ENCODE peak calls at places on chromosomes 16 and 17, in six cellular contexts. A, Z, D, X, O and M are unnamed samples.

GRCh38 chr16:26816885-26817571 is 249.7 kb upstream of the C16orf82 start:
- DNase-seq in A (no peak), Z (peak; percentile 37), D (no peak), X (no peak), O (no peak), M (no peak)

GRCh38 chr17:41404024-41404651 is 6.7 kb upstream of the KRT31 start:
- DNase-seq in A (peak; percentile 100), Z (peak; percentile 97), D (peak; percentile 96), X (peak; percentile 3), O (no peak), M (no peak)

GRCh38 chr17:3750296-3750695 is 26.6 kb downstream of the HASPIN start:
- DNase-seq in A (no peak), Z (no peak), D (no peak), X (no peak), O (no peak), M (no peak)

GRCh38 chr17:29625037-29625750 is 2.5 kb upstream of the CORO6 start:
- DNase-seq in A (no peak), Z (peak; percentile 35), D (no peak), X (no peak), O (no peak), M (no peak)

GRCh38 chr16:23348579-23349469 is 46.7 kb downstream of the SCNN1B start:
- DNase-seq in A (no peak), Z (no peak), D (no peak), X (no peak), O (no peak), M (no peak)

GRCh38 chr16:20866161-20866772 is 33.9 kb downstream of the DCUN1D3 start:
- DNase-seq in A (peak; percentile 88), Z (peak; percentile 87), D (peak; percentile 81), X (no peak), O (no peak), M (no peak)

GRCh38 chr16:30875881-30876791 is 17.7 kb downstream of the BCL7C start:
- DNase-seq in A (no peak), Z (peak; percentile 26), D (no peak), X (no peak), O (no peak), M (peak; percentile 30)

GRCh38 chr16:81357711-81358270 is 43.0 kb downstream of the GAN start:
- DNase-seq in A (no peak), Z (no peak), D (no peak), X (no peak), O (no peak), M (no peak)

GRCh38 chr16:87241135-87241771 is 75.9 kb downstream of the C16orf95 start:
- DNase-seq in A (no peak), Z (no peak), D (no peak), X (no peak), O (no peak), M (no peak)

GRCh38 chr17:4116516-4116915 is 26.3 kb downstream of the ZZEF1 start:
- DNase-seq in A (no peak), Z (no peak), D (no peak), X (no peak), O (no peak), M (no peak)

GRCh38 chr17:79844869-79845600 is 5.8 kb upstream of the CBX4 start:
- DNase-seq in A (no peak), Z (no peak), D (no peak), X (peak; percentile 31), O (peak; percentile 82), M (peak; percentile 59)

GRCh38 chr17:71600137-71600789 is 520.6 kb upstream of the SOX9 start:
- DNase-seq in A (no peak), Z (peak; percentile 7), D (no peak), X (no peak), O (no peak), M (no peak)

GRCh38 chr17:17341452-17341851 is 38.3 kb downstream of the NT5M start:
- DNase-seq in A (no peak), Z (no peak), D (no peak), X (no peak), O (no peak), M (no peak)

GRCh38 chr17:79400989-79401703 is 209.7 kb downstream of the RBFOX3 start:
- DNase-seq in A (peak; percentile 25), Z (peak; percentile 36), D (peak; percentile 10), X (peak; percentile 66), O (peak; percentile 76), M (peak; percentile 70)

GRCh38 chr16:65658339-65659275 is 536.7 kb upstream of the CDH11 start:
- DNase-seq in A (peak; percentile 95), Z (peak; percentile 86), D (peak; percentile 91), X (no peak), O (no peak), M (no peak)

GRCh38 chr17:51000835-51001638 is 119.6 kb downstream of the SPAG9 start:
- DNase-seq in A (peak; percentile 44), Z (peak; percentile 78), D (peak; percentile 45), X (no peak), O (no peak), M (no peak)

GRCh38 chr16:9647981-9648701 is 534.1 kb downstream of the GRIN2A start:
- DNase-seq in A (peak; percentile 9), Z (no peak), D (no peak), X (no peak), O (no peak), M (no peak)

GRCh38 chr17:35023538-35023937 is 40.0 kb downstream of the RFFL start:
- DNase-seq in A (peak; percentile 90), Z (no peak), D (no peak), X (no peak), O (no peak), M (no peak)

GRCh38 chr16:16021988-16022682 is 72.7 kb downstream of the ABCC1 start:
- DNase-seq in A (peak; percentile 93), Z (peak; percentile 97), D (peak; percentile 90), X (no peak), O (peak; percentile 76), M (no peak)

GRCh38 chr16:3282103-3282746 is 1.1 kb upstream of the ZNF263 start:
- DNase-seq in A (no peak), Z (peak; percentile 69), D (no peak), X (no peak), O (peak; percentile 77), M (no peak)

GRCh38 chr16:5062051-5062450 is 3.7 kb downstream of the C16orf89 start:
- DNase-seq in A (no peak), Z (no peak), D (no peak), X (no peak), O (no peak), M (no peak)

GRCh38 chr16:69187891-69188451 is 1.0 kb downstream of the SNTB2 start:
- DNase-seq in A (peak; percentile 57), Z (no peak), D (no peak), X (peak; percentile 13), O (no peak), M (peak; percentile 30)

GRCh38 chr17:61371606-61372005 is 28.0 kb upstream of the TBX2 start:
- DNase-seq in A (no peak), Z (no peak), D (no peak), X (no peak), O (no peak), M (no peak)

GRCh38 chr16:2841606-2842339 is 11.7 kb downstream of the ZG16B start:
- DNase-seq in A (no peak), Z (no peak), D (no peak), X (no peak), O (no peak), M (peak; percentile 49)

GRCh38 chr17:55705847-55706246 is 16.8 kb downstream of the TMEM100 start:
- DNase-seq in A (peak; percentile 46), Z (no peak), D (no peak), X (no peak), O (no peak), M (no peak)

GRCh38 chr17:74862108-74862901 is 2.6 kb upstream of the GRIN2C start:
- DNase-seq in A (no peak), Z (peak; percentile 9), D (no peak), X (peak; percentile 64), O (peak; percentile 71), M (peak; percentile 53)

GRCh38 chr17:12256380-12256995 is 235.8 kb downstream of the MAP2K4 start:
- DNase-seq in A (peak; percentile 16), Z (peak; percentile 81), D (peak; percentile 25), X (no peak), O (no peak), M (no peak)

GRCh38 chr17:32494621-32495346 is 8.0 kb downstream of the CDK5R1 start:
- DNase-seq in A (no peak), Z (no peak), D (no peak), X (no peak), O (no peak), M (no peak)

GRCh38 chr16:2485811-2486507 is 11.0 kb downstream of the TBC1D24 start:
- DNase-seq in A (no peak), Z (no peak), D (no peak), X (no peak), O (no peak), M (no peak)

GRCh38 chr16:10923650-10924214 is 18.5 kb downstream of the DEXI start:
- DNase-seq in A (no peak), Z (no peak), D (no peak), X (no peak), O (no peak), M (no peak)

GRCh38 chr16:66717112-66717675 is 20.7 kb upstream of the CMTM4 start:
- DNase-seq in A (no peak), Z (peak; percentile 88), D (peak; percentile 77), X (no peak), O (peak; percentile 58), M (no peak)

GRCh38 chr16:84746875-84747274 is 47.1 kb downstream of the USP10 start:
- DNase-seq in A (no peak), Z (no peak), D (no peak), X (no peak), O (no peak), M (no peak)
- TF ChIP-seq CTCF in A (peak; percentile 22), Z (peak; percentile 20), D (peak; percentile 39), X (no peak), O (peak; percentile 65), M (no peak)

GRCh38 chr16:27920391-27920891 is 143.1 kb downstream of the GSG1L start:
- DNase-seq in A (peak; percentile 52), Z (no peak), D (no peak), X (no peak), O (peak; percentile 54), M (no peak)
- TF ChIP-seq CTCF in A (peak; percentile 59), Z (peak; percentile 12), D (peak; percentile 30), X (no peak), O (peak; percentile 37), M (no peak)

DNA sequence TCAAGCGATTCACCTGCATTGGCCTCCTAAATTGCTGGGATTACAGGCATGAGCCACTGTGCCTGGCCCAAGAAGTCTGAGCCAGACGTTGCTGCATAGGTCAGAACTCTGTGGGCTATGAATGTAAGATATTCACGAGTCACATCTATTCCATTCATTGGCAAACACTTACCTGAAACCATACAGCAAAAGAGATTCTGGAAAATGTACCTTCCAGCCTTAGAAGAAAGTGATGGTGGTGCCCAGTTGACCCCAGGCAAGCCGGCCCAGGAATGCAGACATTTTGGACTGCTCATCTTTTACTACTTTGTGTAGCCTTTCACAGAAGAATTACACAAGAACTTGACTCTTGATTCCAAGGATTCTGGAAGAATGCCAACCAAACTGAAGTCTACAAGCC is 135.6 kb upstream of the N4BP1 start:
- DNase-seq in A (no peak), Z (no peak), D (no peak), X (no peak), O (no peak), M (no peak)
- TF ChIP-seq CTCF in A (no peak), Z (no peak), D (no peak), X (no peak), O (no peak), M (no peak)

DNA sequence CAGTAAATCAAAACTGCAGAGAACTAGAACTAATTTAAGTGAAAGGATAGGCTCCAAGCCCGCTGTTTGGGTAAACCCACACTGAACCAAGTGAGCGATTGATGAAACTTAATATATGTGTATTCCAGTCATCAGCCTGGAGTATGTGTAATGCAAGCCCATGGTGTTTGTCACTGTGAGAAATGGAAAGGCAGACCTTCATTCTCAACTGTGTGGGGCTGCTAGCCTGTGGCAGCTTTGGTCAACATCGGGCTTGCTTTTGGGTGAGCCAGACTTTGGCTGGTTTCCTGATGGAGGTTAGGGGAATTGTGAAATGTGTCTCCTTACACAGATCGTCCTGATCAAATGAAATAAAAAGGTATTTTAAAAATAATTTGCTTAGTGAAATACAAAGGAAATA is 279.9 kb downstream of the IRX3 start:
- DNase-seq in A (no peak), Z (peak; percentile 43), D (no peak), X (no peak), O (no peak), M (no peak)
- TF ChIP-seq CTCF in A (no peak), Z (no peak), D (no peak), X (no peak), O (no peak), M (no peak)